ENCODE peak calls at places on chromosomes 5 and 9, in four cellular contexts. P is colonic mucosa, G is LNCaP clone FGC, R is HCT116. Y is an unnamed sample.

GRCh38 chr5:110371011-110371724 is 355.3 kb downstream of the TMEM232 start:
- DNase-seq in P (no peak), G (no peak), R (no peak), Y (no peak)

GRCh38 chr5:142253938-142254895 is 70.6 kb downstream of the SPRY4 start:
- DNase-seq in P (no peak), G (no peak), R (no peak), Y (peak; percentile 85)

GRCh38 chr5:3047212-3047774 is 295.8 kb upstream of the IRX2 start:
- DNase-seq in P (no peak), G (no peak), R (no peak), Y (no peak)

GRCh38 chr5:94811341-94811740 is 192.9 kb downstream of the SLF1 start:
- DNase-seq in P (no peak), G (no peak), R (no peak), Y (no peak)

GRCh38 chr9:114721491-114722362 is 39.7 kb upstream of the TEX48 start:
- DNase-seq in P (peak; percentile 38), G (no peak), R (no peak), Y (peak; percentile 82)

GRCh38 chr5:14063117-14063516 is 80.0 kb upstream of the TRIO start:
- DNase-seq in P (no peak), G (no peak), R (no peak), Y (peak; percentile 59)

GRCh38 chr9:133906218-133906617 is 85.9 kb downstream of the VAV2 start:
- DNase-seq in P (no peak), G (no peak), R (no peak), Y (no peak)

GRCh38 chr5:142501890-142502289 is 177.1 kb upstream of the SPRY4 start:
- DNase-seq in P (no peak), G (no peak), R (no peak), Y (no peak)

GRCh38 chr5:28286566-28286965 is 1248.2 kb upstream of the CDH9 start:
- DNase-seq in P (no peak), G (no peak), R (no peak), Y (no peak)

GRCh38 chr9:69376651-69377050 is 51.6 kb downstream of the ENTREP1 start:
- DNase-seq in P (no peak), G (no peak), R (no peak), Y (peak; percentile 94)

GRCh38 chr9:32955655-32956478 is 45.6 kb downstream of the APTX start:
- DNase-seq in P (no peak), G (no peak), R (no peak), Y (no peak)

GRCh38 chr9:88814521-88815101 is 176.7 kb upstream of the S1PR3 start:
- DNase-seq in P (no peak), G (no peak), R (no peak), Y (peak; percentile 96)

GRCh38 chr9:79013715-79014610 is 557.8 kb upstream of the TLE4 start:
- DNase-seq in P (no peak), G (no peak), R (no peak), Y (peak; percentile 53)

GRCh38 chr9:136547508-136548215 is 1.8 kb upstream of the NOTCH1 start:
- DNase-seq in P (no peak), G (no peak), R (no peak), Y (no peak)

GRCh38 chr5:108606185-108606584 is 141.5 kb upstream of the FER start:
- DNase-seq in P (no peak), G (no peak), R (no peak), Y (no peak)

GRCh38 chr5:135493406-135494180 is 41.4 kb upstream of the TIFAB start:
- DNase-seq in P (no peak), G (no peak), R (peak; percentile 31), Y (peak; percentile 94)

GRCh38 chr9:3475300-3476020 is 50.3 kb downstream of the RFX3 start:
- DNase-seq in P (no peak), G (no peak), R (no peak), Y (no peak)

GRCh38 chr9:84668204-84669007 is 1.1 kb upstream of the NTRK2 start:
- DNase-seq in P (peak; percentile 66), G (peak; percentile 18), R (peak; percentile 10), Y (peak; percentile 42)

GRCh38 chr5:144864113-144864512 is 693.4 kb downstream of the KCTD16 start:
- DNase-seq in P (no peak), G (no peak), R (no peak), Y (no peak)

GRCh38 chr5:172187118-172188032 is 649 bp downstream of the STK10 start:
- DNase-seq in P (peak; percentile 83), G (no peak), R (peak; percentile 26), Y (peak; percentile 64)

GRCh38 chr5:375921-376871 is 54.7 kb downstream of the AHRR start:
- DNase-seq in P (peak; percentile 13), G (no peak), R (no peak), Y (no peak)

GRCh38 chr5:54610197-54610898 is 92.8 kb downstream of the SNX18 start:
- DNase-seq in P (no peak), G (no peak), R (no peak), Y (peak; percentile 83)

GRCh38 chr5:137393196-137393993 is 105.7 kb downstream of the SPOCK1 start:
- DNase-seq in P (no peak), G (peak; percentile 35), R (no peak), Y (peak; percentile 36)

GRCh38 chr5:66769839-66770617 is 173.8 kb downstream of the MAST4 start:
- DNase-seq in P (no peak), G (no peak), R (no peak), Y (no peak)

GRCh38 chr5:180329606-180330269 is 23.4 kb downstream of the GFPT2 start:
- DNase-seq in P (no peak), G (no peak), R (no peak), Y (no peak)

GRCh38 chr9:108093773-108094675 is 604.5 kb upstream of the KLF4 start:
- DNase-seq in P (peak; percentile 85), G (no peak), R (peak; percentile 97), Y (no peak)

GRCh38 chr5:56681346-56681745 is 134.0 kb upstream of the MAP3K1 start:
- DNase-seq in P (no peak), G (no peak), R (no peak), Y (peak; percentile 23)

GRCh38 chr9:10366171-10366779 is 246.5 kb downstream of the PTPRD start:
- DNase-seq in P (peak; percentile 17), G (peak; percentile 18), R (peak; percentile 2), Y (peak; percentile 1)

GRCh38 chr5:15993334-15993733 is 186.3 kb downstream of the MARCHF11 start:
- DNase-seq in P (no peak), G (peak; percentile 43), R (no peak), Y (peak; percentile 46)

GRCh38 chr9:116943970-116944369 is 256.9 kb downstream of the TRIM32 start:
- DNase-seq in P (no peak), G (no peak), R (no peak), Y (no peak)

DNA sequence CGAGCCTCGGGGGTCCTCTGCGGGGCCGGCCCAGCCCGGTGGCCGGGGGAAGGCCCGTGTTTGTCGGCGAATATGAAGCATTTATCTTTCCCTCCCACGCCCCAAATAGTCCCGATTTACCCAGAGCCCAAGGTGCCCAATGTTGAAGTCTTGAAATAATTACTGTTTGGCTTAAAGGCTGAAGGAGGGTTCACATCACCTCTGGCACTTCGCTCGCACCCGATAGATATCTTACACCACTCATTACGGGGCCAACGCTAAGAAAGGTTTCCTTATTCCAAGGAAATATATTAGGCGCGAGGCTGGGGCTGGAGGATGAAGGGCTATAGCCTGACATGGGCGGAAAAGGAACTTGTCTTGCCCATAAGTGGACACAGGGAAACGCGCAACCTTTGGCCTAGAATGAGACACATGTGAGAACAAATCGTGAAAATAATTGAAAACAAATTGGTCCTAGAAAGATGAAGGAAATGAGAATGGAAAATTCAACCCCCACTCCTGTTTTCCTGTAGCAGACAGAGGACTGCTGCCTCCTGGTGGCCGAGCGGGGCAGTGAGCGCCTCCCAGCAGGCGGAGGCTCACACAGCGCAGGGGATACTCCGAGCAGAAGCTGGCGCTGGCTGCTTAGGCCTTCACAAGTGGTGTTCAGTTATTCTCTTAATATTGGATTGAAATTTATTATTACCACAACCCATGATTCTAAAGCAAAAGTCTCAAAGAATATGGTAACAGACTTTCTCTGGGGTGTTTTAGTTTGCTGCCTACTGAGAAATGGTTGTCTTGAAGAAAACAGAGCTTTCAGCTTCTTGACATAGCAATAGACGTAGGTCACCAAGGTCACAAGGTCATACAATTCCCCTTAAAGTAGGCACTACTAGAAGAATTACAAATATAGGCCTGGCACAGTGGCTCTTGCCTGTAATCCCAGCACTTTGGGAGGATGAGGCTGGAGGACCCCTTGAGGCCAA is 7.9 kb downstream of the CCL21 start:
- DNase-seq in P (peak; percentile 91), G (no peak), R (peak; percentile 48), Y (peak; percentile 88)
- H3K4me3 ChIP-seq in P (peak overlapping the region; percentile 91), G (peak overlapping the region; percentile 54), R (peak overlapping the region; percentile 57), Y (peak overlapping the region; percentile 57)

GRCh38 chr5:38441730-38442573 is 114.5 kb downstream of the LIFR start:
- DNase-seq in P (peak; percentile 86), G (peak; percentile 82), R (peak; percentile 90), Y (peak; percentile 86)
- TF ChIP-seq CTCF in P (peak; percentile 97), G (peak; percentile 98), R (peak; percentile 98), Y (peak; percentile 99)

DNA sequence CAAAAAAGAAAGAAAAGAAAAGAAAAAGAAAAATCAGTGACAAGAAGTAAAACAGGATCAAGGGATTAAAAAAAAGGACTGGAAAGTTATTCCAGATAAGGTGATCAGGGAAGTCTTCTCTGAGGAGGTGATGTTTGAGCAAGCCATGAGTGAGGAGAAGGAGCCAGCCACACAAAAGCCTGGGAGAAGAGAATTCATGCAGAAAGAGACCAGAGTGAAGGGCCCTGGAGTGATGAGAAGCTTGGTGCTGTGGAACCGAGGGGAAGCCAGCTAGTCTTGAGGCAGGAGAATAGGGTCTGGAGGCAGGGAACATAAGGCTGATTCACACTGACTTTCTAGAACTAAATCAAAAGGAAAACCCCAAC is 4.0 kb upstream of the EXOSC2 start:
- DNase-seq in P (no peak), G (no peak), R (no peak), Y (no peak)
- H3K4me3 ChIP-seq in P (peak overlapping the region; percentile 14), G (peak overlapping the region; percentile 57), R (peak overlapping the region; percentile 41), Y (peak overlapping the region; percentile 39)

DNA sequence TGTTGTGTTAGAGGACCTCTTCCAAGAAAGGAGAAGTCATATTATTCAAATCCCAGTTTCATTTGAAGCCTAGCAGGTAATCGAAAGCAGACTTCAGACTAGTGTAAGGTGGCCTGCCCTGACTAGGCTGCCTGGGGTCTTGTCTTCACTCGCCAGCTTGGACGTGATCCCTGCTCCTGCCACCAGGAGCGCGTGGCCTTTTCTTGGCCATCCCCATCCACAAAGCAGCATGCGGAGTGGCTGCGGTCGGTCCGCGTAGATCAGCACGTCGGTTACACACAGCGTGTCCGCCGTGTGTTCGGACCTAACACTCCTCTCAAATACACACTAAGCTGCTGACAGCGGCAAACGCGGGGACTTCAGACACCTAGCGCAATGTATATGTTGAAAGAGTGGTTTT is 37.3 kb downstream of the CFAP77 start:
- DNase-seq in P (no peak), G (no peak), R (no peak), Y (no peak)
- TF ChIP-seq CTCF in P (no peak), G (no peak), R (peak; percentile 20), Y (no peak)

GRCh38 chr5:157328277-157328912 is 62.5 kb downstream of the CYFIP2 start:
- DNase-seq in P (peak; percentile 49), G (no peak), R (peak; percentile 58), Y (peak; percentile 81)
- H3K4me3 ChIP-seq in P (no peak overlapping the region), G (no peak overlapping the region), R (peak overlapping the region; percentile 12), Y (peak overlapping the region; percentile 19)

DNA sequence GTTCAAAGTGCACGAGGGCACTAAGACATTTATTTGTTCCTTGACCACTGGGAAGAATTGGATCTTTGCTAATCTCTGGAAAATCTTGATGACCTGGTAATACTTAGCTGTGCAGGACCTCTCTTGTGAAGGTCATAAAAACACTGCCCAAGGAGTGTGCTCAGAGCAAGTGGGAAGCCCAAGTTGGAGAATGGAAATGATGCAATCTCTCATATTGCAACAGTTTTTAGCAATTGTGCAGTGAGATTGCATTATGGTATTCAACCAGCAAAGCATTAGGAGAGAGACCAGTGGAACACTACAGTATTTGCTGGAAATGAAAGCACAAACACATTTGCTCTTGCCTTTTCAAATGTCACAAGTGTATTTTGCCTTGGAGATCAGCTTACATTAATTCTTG is 34.5 kb downstream of the TXNDC8 start:
- DNase-seq in P (no peak), G (no peak), R (no peak), Y (peak; percentile 76)
- TF ChIP-seq CTCF in P (no peak), G (no peak), R (no peak), Y (no peak)

Y was measured in AG10803.